ENCODE peak calls at places on chromosomes 11 and 22, in six cellular contexts. Y is HCT116, T is A549, W is K562, Z is Panc1, E is GM23338. N is an unnamed sample.
A peak's percentile ranks its signal among the peaks of the same experiment; 100 is the strongest.

GRCh38 chr22:39080052-39080762 is 3.1 kb downstream of the APOBEC3G start:
- DNase-seq in Y (no peak), T (no peak), W (no peak), Z (no peak), E (no peak), N (no peak)

GRCh38 chr11:86176165-86176884 is 68.2 kb upstream of the EED start:
- DNase-seq in Y (no peak), T (no peak), W (peak; percentile 74), Z (no peak), E (no peak), N (no peak)

GRCh38 chr11:79101736-79102135 is 339.1 kb downstream of the TENM4 start:
- DNase-seq in Y (no peak), T (no peak), W (no peak), Z (no peak), E (no peak), N (no peak)

GRCh38 chr11:59776210-59777066 is 21.3 kb downstream of the STX3 start:
- DNase-seq in Y (peak; percentile 85), T (peak; percentile 88), W (no peak), Z (peak; percentile 81), E (no peak), N (no peak)

GRCh38 chr11:22860241-22860640 is at the start of gene CCDC179:
- DNase-seq in Y (no peak), T (no peak), W (no peak), Z (no peak), E (no peak), N (no peak)

GRCh38 chr22:32331236-32331917 is 26.3 kb upstream of the RFPL3 start:
- DNase-seq in Y (no peak), T (no peak), W (no peak), Z (no peak), E (no peak), N (no peak)

GRCh38 chr11:28878025-28878424 is 769.8 kb downstream of the METTL15 start:
- DNase-seq in Y (no peak), T (peak; percentile 60), W (no peak), Z (no peak), E (no peak), N (no peak)

GRCh38 chr11:8828580-8829358 is 82.2 kb upstream of the AKIP1 start:
- DNase-seq in Y (no peak), T (no peak), W (no peak), Z (no peak), E (no peak), N (no peak)

GRCh38 chr11:111586305-111586915 is 15.8 kb upstream of the SIK2 start:
- DNase-seq in Y (peak; percentile 55), T (peak; percentile 56), W (peak; percentile 25), Z (peak; percentile 42), E (peak; percentile 87), N (no peak)

GRCh38 chr11:59815754-59816153 is 5.2 kb upstream of the MRPL16 start:
- DNase-seq in Y (no peak), T (no peak), W (no peak), Z (no peak), E (peak; percentile 74), N (no peak)

GRCh38 chr11:18013790-18014507 is 1.1 kb upstream of the SERGEF start:
- DNase-seq in Y (no peak), T (peak; percentile 10), W (no peak), Z (no peak), E (peak; percentile 60), N (no peak)

GRCh38 chr22:47963660-47964059 is 1201.2 kb downstream of the TBC1D22A start:
- DNase-seq in Y (no peak), T (no peak), W (no peak), Z (no peak), E (no peak), N (no peak)

GRCh38 chr11:78187366-78188011 is 937 bp downstream of the KCTD21 start:
- DNase-seq in Y (no peak), T (no peak), W (no peak), Z (no peak), E (no peak), N (no peak)

GRCh38 chr11:102010776-102011500 is 36.3 kb upstream of the CFAP300 start:
- DNase-seq in Y (peak; percentile 73), T (peak; percentile 77), W (peak; percentile 9), Z (peak; percentile 87), E (peak; percentile 90), N (no peak)

GRCh38 chr11:100663996-100664395 is 23.1 kb upstream of the ARHGAP42 start:
- DNase-seq in Y (no peak), T (no peak), W (no peak), Z (no peak), E (no peak), N (no peak)

GRCh38 chr11:47296045-47296444 is 26.1 kb downstream of the MADD start:
- DNase-seq in Y (no peak), T (no peak), W (no peak), Z (no peak), E (no peak), N (no peak)

GRCh38 chr11:35337136-35337918 is 82.0 kb downstream of the SLC1A2 start:
- DNase-seq in Y (peak; percentile 97), T (peak; percentile 90), W (peak; percentile 26), Z (peak; percentile 94), E (peak; percentile 4), N (no peak)

GRCh38 chr11:16605440-16605970 is 132.9 kb upstream of the C11orf58 start:
- DNase-seq in Y (no peak), T (no peak), W (peak; percentile 37), Z (no peak), E (peak; percentile 74), N (no peak)

GRCh38 chr22:48146426-48146825 is 1384.0 kb downstream of the TBC1D22A start:
- DNase-seq in Y (no peak), T (no peak), W (no peak), Z (no peak), E (no peak), N (no peak)

GRCh38 chr11:86681039-86681745 is 8.8 kb upstream of the ME3 start:
- DNase-seq in Y (no peak), T (no peak), W (no peak), Z (no peak), E (no peak), N (no peak)

GRCh38 chr22:31947296-31947695 is 3.0 kb downstream of the YWHAH start:
- DNase-seq in Y (no peak), T (peak; percentile 43), W (no peak), Z (peak; percentile 39), E (no peak), N (no peak)

GRCh38 chr11:1234054-1234720 is 11.3 kb downstream of the MUC5B start:
- DNase-seq in Y (no peak), T (no peak), W (no peak), Z (no peak), E (no peak), N (no peak)

GRCh38 chr11:1231396-1232327 is 8.8 kb downstream of the MUC5B start:
- DNase-seq in Y (no peak), T (no peak), W (no peak), Z (no peak), E (no peak), N (no peak)

GRCh38 chr11:1230456-1231395 is 7.9 kb downstream of the MUC5B start:
- DNase-seq in Y (no peak), T (no peak), W (no peak), Z (no peak), E (no peak), N (no peak)

GRCh38 chr11:1233351-1234053 is 10.6 kb downstream of the MUC5B start:
- DNase-seq in Y (no peak), T (no peak), W (no peak), Z (no peak), E (no peak), N (no peak)

DNA sequence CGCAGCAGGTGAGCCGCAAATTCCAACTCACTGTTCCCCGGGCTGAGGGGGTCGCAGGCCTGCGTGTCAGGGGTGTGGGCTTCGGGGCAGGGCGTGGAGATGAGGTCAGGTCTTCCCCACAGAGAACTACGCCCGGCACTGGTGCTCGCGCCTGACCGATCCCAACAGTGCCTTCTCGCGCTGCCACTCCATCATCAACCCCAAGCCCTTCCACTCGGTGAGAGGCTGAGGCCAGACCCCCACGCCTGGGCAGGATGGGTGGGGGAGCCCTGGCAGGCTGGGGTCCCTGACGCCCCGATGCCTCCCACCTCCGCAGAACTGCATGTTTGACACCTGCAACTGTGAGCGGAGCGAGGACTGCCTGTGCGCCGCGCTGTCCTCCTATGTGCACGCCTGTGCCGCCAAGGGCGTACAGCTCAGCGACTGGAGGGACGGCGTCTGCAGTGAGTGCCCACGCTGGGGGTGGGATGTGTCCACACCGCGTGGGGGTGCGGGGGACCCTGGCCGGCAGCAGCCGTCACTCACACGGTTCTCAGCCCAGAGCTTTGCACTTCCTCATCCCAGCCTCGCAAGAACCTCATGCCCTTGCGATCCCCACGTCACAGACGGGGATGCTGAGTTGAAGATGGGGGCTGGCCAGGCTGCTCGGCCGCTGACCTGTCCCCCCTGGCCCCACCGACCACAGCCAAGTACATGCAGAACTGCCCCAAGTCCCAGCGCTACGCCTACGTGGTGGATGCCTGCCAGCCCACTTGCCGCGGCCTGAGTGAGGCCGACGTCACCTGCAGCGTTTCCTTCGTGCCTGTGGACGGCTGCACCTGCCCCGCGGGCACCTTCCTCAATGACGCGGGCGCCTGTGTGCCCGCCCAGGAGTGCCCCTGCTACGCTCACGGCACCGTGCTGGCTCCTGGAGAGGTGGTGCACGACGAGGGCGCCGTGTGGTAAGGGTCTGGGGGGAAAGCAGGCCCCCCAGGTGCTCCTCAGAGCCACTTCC is 9.8 kb downstream of the MUC5B start:
- DNase-seq in Y (no peak), T (no peak), W (no peak), Z (no peak), E (no peak), N (no peak)
- TF ChIP-seq REST in Y (no peak), T (no peak), W (no peak), Z (peak; percentile 12), E (no peak), N (no peak)

GRCh38 chr11:10392680-10393079 is 62.4 kb upstream of the AMPD3 start:
- DNase-seq in Y (no peak), T (no peak), W (no peak), Z (no peak), E (no peak), N (no peak)
- TF ChIP-seq REST in Y (no peak), T (no peak), W (no peak), Z (no peak), E (no peak), N (no peak)

DNA sequence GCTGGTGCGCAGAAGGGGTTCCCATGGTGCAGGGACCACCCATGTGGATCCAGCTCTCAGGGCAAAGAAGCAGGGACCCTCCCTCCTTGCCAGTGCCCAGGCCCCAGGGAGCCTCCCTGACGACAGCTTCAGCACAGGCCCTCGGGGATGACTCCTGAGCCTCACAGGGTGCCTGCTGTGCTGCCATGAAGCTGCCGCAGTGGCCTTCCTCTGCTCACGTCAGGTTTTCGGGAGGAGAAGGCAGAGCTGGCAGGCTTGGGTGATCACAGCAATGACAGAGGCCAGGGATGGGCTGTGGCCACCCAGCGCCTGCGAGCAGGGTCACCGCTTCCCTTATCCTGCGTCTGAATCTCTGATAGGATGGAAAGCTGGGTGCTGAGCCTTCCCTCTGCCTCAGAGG is 276.2 kb downstream of the BRD1 start:
- DNase-seq in Y (no peak), T (no peak), W (no peak), Z (no peak), E (no peak), N (no peak)
- TF ChIP-seq REST in Y (no peak), T (no peak), W (no peak), Z (no peak), E (no peak), N (no peak)

GRCh38 chr11:7462706-7463105 is 22.6 kb upstream of the OLFML1 start:
- DNase-seq in Y (no peak), T (no peak), W (no peak), Z (no peak), E (no peak), N (no peak)

GRCh38 chr11:7469351-7469865 is 15.9 kb upstream of the OLFML1 start:
- DNase-seq in Y (no peak), T (no peak), W (no peak), Z (no peak), E (no peak), N (no peak)

GRCh38 chr11:7471071-7471470 is 14.2 kb upstream of the OLFML1 start:
- DNase-seq in Y (no peak), T (no peak), W (no peak), Z (no peak), E (no peak), N (no peak)

GRCh38 chr11:7467652-7468051 is 17.7 kb upstream of the OLFML1 start:
- DNase-seq in Y (no peak), T (no peak), W (no peak), Z (no peak), E (no peak), N (peak; percentile 15)
- TF ChIP-seq REST in Y (no peak), T (no peak), W (no peak), Z (no peak), E (no peak), N (no peak)

N was measured in GM12878.